ENCODE peak calls at places on chromosomes 16 and 17, in nine cellular contexts. Q, Y, M, N, S, T, F, Z and J are unnamed samples.

GRCh38 chr17:50043290-50044148 is 12.4 kb upstream of the ITGA3 start:
- DNase-seq in Y (no peak), S (no peak), T (no peak), Z (no peak), M (no peak), Q (no peak), N (no peak), F (no peak), J (no peak)

GRCh38 chr17:1735418-1735817 is 7.3 kb upstream of the SERPINF2 start:
- DNase-seq in Q (no peak), M (no peak), N (no peak), Z (no peak), S (no peak), Y (no peak), T (no peak), F (no peak), J (no peak)

GRCh38 chr16:30874244-30874820 is 19.5 kb downstream of the BCL7C start:
- DNase-seq in F (no peak), Y (no peak), Z (no peak), Q (no peak), S (no peak), N (no peak), T (no peak), M (no peak), J (peak; percentile 70)

GRCh38 chr16:83725313-83725712 is 82.5 kb upstream of the HSBP1 start:
- DNase-seq in S (no peak), F (no peak), Z (no peak), Y (no peak), T (no peak), N (no peak), M (no peak), Q (no peak), J (no peak)

GRCh38 chr16:67723151-67723915 is 4.2 kb upstream of the GFOD2 start:
- DNase-seq in N (no peak), Z (no peak), F (no peak), Q (no peak), T (no peak), M (no peak), Y (no peak), S (no peak), J (no peak)

GRCh38 chr16:86029131-86029741 is 130.3 kb downstream of the IRF8 start:
- DNase-seq in M (no peak), S (no peak), Q (no peak), N (no peak), Y (no peak), F (no peak), T (no peak), Z (no peak), J (peak; percentile 14)

GRCh38 chr16:75044800-75045361 is 46.1 kb downstream of the ZNRF1 start:
- DNase-seq in Z (no peak), Y (no peak), T (no peak), F (no peak), M (no peak), N (no peak), S (no peak), Q (no peak), J (no peak)

GRCh38 chr16:2370725-2371124 is 30.2 kb upstream of the ABCA3 start:
- DNase-seq in Y (no peak), S (no peak), T (no peak), Q (no peak), Z (no peak), N (no peak), F (no peak), M (no peak), J (no peak)

GRCh38 chr17:50950002-50950877 is 84.1 kb upstream of the TOB1 start:
- DNase-seq in Q (peak; percentile 96), F (no peak), N (peak; percentile 80), M (peak; percentile 67), Z (peak; percentile 65), T (peak; percentile 86), S (peak; percentile 49), Y (peak; percentile 88), J (peak; percentile 80)

GRCh38 chr17:40341808-40342574 is 22.5 kb downstream of the GJD3 start:
- DNase-seq in Q (peak; percentile 89), N (peak; percentile 79), Y (no peak), Z (peak; percentile 64), F (no peak), S (no peak), M (no peak), T (peak; percentile 93), J (peak; percentile 87)

GRCh38 chr16:78227855-78228254 is 128.4 kb downstream of the WWOX start:
- DNase-seq in M (no peak), T (peak; percentile 49), Z (peak; percentile 74), S (no peak), Y (no peak), Q (no peak), F (no peak), N (no peak), J (peak; percentile 64)

GRCh38 chr16:50457423-50457822 is 88.6 kb upstream of the BRD7 start:
- DNase-seq in S (no peak), M (no peak), F (no peak), T (no peak), N (no peak), Z (no peak), Y (no peak), Q (no peak), J (no peak)

GRCh38 chr16:27811881-27812280 is 251.6 kb downstream of the GSG1L start:
- DNase-seq in Z (no peak), N (no peak), M (no peak), S (no peak), Q (no peak), F (no peak), Y (no peak), T (no peak), J (no peak)

DNA sequence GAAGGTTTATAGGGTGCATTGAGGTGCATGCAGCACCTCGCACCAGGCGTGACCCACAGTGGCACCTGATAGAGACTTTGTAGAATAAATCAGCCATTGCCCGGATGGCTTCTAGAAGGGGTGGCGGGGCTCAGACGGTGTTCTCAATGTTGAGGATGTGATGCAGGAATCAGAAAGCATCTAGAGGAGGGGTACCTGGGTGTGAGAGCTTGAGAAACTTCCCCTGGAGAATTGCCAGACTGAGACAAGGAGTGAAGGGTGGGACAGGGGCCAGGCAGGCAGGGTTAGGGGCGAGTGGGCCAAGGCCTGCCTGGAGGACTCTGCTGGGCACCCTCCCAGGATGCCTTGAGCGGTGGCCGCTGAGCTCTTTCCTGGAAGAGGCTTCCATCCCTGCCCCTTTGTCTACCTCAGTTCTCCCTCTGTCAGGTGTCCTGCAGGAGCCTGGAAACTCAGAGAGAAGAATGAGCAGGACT is 9.3 kb upstream of the ADGRG1 start:
- DNase-seq in T (no peak), Z (no peak), N (no peak), Y (no peak), S (no peak), Q (no peak), M (no peak), F (no peak), J (no peak)
- TF ChIP-seq REST in T (no peak), Z (no peak), N (no peak), Y (no peak), S (no peak), Q (no peak), M (no peak), F (no peak), J (no peak)

DNA sequence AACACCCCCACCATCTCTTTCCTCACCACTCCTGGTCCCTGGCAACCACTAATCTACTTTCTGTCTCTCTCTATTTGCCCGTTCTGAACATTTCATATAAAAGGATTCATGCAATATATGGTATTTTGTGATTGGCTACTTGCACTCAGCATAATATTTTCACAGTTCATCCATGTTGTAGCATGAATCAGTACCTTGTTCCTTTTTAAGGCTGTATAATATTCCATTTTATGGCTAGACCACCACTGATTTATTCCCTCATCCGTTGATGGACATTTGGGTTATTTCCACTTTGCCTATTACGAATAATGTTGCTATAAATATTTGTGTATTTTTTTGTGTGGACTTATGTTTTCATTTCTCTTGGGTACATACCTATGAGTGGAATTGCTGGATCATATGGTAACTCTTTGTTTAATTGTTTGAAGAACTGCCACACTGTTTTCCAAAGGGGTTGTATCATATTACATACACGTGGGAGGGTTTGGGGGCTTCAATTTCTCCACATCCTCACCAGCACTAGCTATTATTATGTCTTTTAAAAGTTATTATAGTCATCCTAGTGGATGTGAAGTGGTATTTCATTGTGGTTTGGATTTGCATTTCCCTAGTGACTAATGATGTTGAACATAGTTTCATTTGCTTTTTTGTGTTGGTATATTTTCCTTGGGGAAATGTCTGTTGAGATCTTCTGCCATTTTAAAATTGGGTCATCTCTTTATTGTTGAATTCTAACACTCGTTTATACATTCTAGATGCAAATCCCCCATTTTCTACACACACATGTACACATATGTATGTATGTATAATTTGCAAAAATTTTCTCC is 26.3 kb downstream of the SEC14L5 start:
- DNase-seq in T (no peak), Z (no peak), S (no peak), Q (no peak), F (no peak), M (no peak), Y (no peak), N (no peak), J (no peak)
- TF ChIP-seq CTCF in T (peak; percentile 22), Z (no peak), S (no peak), Q (no peak), F (no peak), M (no peak), Y (no peak), N (no peak), J (no peak)

DNA sequence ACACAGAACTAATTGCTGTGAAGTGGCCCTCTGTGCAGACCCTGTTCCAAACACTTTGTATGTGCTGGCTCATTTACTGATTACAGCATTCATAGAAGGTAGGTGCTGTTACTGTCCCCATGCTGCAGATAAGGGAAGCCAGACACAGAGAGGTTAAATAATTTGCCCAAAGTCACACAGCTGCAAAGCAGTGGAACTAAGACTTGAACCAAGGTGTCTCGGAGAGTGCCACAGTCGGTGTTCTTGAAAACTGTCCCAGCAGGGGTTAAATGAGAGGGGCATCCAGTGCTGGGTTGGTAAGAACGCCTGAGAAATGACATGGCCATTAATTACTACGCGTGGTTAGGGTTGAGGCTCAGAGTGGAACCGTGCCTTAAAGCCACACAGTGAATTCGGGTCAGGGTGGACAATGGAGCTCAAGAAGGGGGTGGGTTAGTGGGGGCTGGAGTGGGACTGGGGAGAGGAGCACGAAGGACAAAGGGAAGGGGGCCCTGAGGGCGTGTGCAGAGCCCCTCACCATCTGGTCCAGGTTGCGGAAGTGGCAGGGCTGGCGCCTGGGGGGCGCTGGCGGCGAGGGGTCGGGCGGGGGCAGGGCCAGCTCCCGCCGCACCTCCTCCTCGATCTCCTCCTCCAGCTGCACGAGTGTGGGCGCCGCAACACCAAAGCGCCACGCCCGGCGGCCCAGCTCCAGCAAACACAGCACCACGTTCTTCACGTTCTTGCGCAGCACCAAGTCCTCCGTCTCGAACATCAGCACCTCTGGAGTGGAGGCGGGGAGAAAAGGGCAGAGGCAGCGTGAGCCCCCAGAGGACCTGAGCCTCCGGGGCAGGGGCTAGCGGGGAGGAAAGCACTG is 3.3 kb downstream of the GAS2L2 start:
- DNase-seq in S (no peak), Z (no peak), Y (no peak), F (no peak), Q (no peak), M (no peak), N (peak; percentile 73), T (peak; percentile 68), J (peak; percentile 59)
- TF ChIP-seq REST in S (no peak), Z (no peak), Y (no peak), F (no peak), Q (no peak), M (no peak), N (no peak), T (no peak), J (no peak)

DNA sequence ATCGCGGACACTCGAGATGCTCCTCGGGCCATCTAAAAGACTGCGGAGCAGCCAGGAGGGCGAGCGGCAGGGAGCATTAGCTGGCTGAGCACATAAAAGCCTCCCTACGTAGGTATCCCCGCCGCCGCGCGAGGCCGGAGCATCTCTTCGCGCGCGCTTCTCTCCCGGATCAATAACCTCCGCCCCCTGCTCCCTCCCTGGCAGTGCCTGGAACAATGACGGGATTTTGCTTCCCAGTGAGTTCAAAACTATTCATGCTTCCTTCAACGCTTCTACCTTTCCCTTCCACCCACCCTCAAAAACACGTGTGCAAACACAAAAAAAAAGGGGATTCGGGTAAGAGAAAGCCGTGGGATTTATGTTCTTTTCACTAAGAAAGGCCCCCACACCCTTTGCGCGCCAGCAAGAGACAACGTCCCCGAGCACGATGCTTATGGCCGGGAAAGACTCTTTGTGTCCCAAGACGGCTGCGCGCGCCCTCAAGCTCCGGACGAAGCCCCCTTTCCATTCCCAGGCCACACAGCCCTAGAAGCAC is 899 bp downstream of the CENPV start:
- DNase-seq in Y (no peak), T (peak; percentile 79), S (no peak), Q (peak; percentile 63), F (no peak), Z (peak; percentile 78), M (no peak), N (peak; percentile 38), J (peak; percentile 85)
- TF ChIP-seq CTCF in Y (no peak), T (no peak), S (no peak), Q (no peak), F (no peak), Z (no peak), M (no peak), N (no peak), J (no peak)